ENCODE peak calls at places on chromosomes 11 and 22, in four cellular contexts. Z is neural crest cell, U is IMR-90, T is A549. K is an unnamed sample.
A peak's percentile ranks its signal among the peaks of the same experiment; 100 is the strongest.

GRCh38 chr11:72069787-72070251 is 10.5 kb downstream of the NUMA1 start:
- DNase-seq in Z (no peak), U (peak; percentile 84), T (peak; percentile 78), K (no peak)

GRCh38 chr22:21696115-21696514 is 30.3 kb downstream of the PPIL2 start:
- DNase-seq in Z (no peak), U (no peak), T (no peak), K (no peak)

GRCh38 chr22:23363683-23364082 is 183.4 kb downstream of the BCR start:
- DNase-seq in Z (no peak), U (no peak), T (no peak), K (no peak)

GRCh38 chr11:111871693-111872161 is 346 bp upstream of the ALG9 start:
- DNase-seq in Z (no peak), U (no peak), T (no peak), K (no peak)

GRCh38 chr11:118621071-118621815 is 13.8 kb downstream of the PHLDB1 start:
- DNase-seq in Z (peak; percentile 69), U (peak; percentile 86), T (no peak), K (peak; percentile 67)

GRCh38 chr22:30321461-30321860 is 5.3 kb downstream of the TBC1D10A start:
- DNase-seq in Z (no peak), U (no peak), T (no peak), K (no peak)

GRCh38 chr11:78038697-78039313 is 15.7 kb upstream of the KCTD14 start:
- DNase-seq in Z (no peak), U (peak; percentile 28), T (no peak), K (no peak)

GRCh38 chr11:74925281-74925680 is 23.6 kb downstream of the XRRA1 start:
- DNase-seq in Z (no peak), U (peak; percentile 41), T (no peak), K (no peak)

GRCh38 chr22:27135582-27135981 is 478.2 kb downstream of the MIAT start:
- DNase-seq in Z (no peak), U (peak; percentile 73), T (peak; percentile 78), K (no peak)

GRCh38 chr11:46332568-46333128 is 14.6 kb upstream of the DGKZ start:
- DNase-seq in Z (no peak), U (no peak), T (no peak), K (no peak)

GRCh38 chr11:60182546-60183330 is at the start of gene MS4A6A:
- DNase-seq in Z (no peak), U (no peak), T (no peak), K (no peak)

GRCh38 chr11:31959711-31960110 is 131.2 kb upstream of the RCN1 start:
- DNase-seq in Z (no peak), U (peak; percentile 11), T (peak; percentile 9), K (no peak)

GRCh38 chr11:68931911-68932310 is 28.2 kb downstream of the IGHMBP2 start:
- DNase-seq in Z (no peak), U (no peak), T (no peak), K (no peak)

GRCh38 chr11:68933605-68934320 is 30.1 kb downstream of the IGHMBP2 start:
- DNase-seq in Z (no peak), U (no peak), T (no peak), K (no peak)

GRCh38 chr11:68932358-68932757 is 28.7 kb downstream of the IGHMBP2 start:
- DNase-seq in Z (no peak), U (no peak), T (no peak), K (no peak)

GRCh38 chr11:68934321-68934645 is 30.6 kb downstream of the IGHMBP2 start:
- DNase-seq in Z (no peak), U (no peak), T (no peak), K (no peak)

GRCh38 chr11:68932933-68933577 is 29.4 kb downstream of the IGHMBP2 start:
- DNase-seq in Z (no peak), U (no peak), T (no peak), K (no peak)
- TF ChIP-seq CTCF in Z (no peak), U (no peak), T (no peak), K (no peak)

GRCh38 chr22:49310354-49310753 is 517.3 kb downstream of the BRD1 start:
- DNase-seq in Z (no peak), U (no peak), T (no peak), K (no peak)
- TF ChIP-seq CTCF in Z (no peak), U (no peak), T (no peak), K (no peak)

DNA sequence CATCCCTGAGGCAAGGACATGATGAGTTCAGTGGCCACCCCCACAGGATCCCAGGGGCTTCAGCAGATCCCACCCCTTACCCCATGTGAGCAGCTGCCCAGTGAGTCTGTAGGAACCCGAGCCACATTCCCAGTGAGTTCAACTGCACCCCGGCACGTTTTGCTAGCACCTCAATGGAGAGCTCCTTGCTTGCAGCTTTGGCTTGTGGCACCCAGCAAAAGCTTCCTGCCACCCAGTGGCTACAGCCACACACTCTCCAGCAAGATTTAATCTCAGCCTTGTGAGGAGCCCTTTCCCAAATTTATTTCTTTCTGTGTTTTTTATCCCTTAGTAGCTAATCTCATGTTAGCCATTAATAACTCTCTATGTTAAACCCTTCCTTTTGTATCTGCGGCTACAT is 4.0 kb downstream of the SAA1 start:
- DNase-seq in Z (no peak), U (no peak), T (no peak), K (no peak)
- TF ChIP-seq CTCF in Z (no peak), U (no peak), T (no peak), K (no peak)

GRCh38 chr11:19110290-19110689 is 6.7 kb upstream of the ZDHHC13 start:
- DNase-seq in Z (no peak), U (no peak), T (no peak), K (no peak)
- TF ChIP-seq CTCF in Z (no peak), U (no peak), T (no peak), K (no peak)

GRCh38 chr22:25853902-25854301 is 111.9 kb downstream of the MYO18B start:
- DNase-seq in Z (no peak), U (no peak), T (peak; percentile 19), K (no peak)
- TF ChIP-seq CTCF in Z (peak; percentile 56), U (no peak), T (no peak), K (no peak)

GRCh38 chr22:34943830-34944229 is 122.1 kb upstream of the ISX start:
- DNase-seq in Z (no peak), U (no peak), T (peak; percentile 4), K (no peak)
- TF ChIP-seq CTCF in Z (peak; percentile 21), U (no peak), T (no peak), K (no peak)

K was measured in mesothelial cell of epicardium.